ENCODE peak calls at places on chromosomes 3 and 15, in nine cellular contexts. L is heart right ventricle; N is HFF-Myc; I is OCI-LY7; E is ovary; T is neural crest cell; Q is CD4-positive, alpha-beta T cell; X is brain microvascular endothelial cell; M is astrocyte. G is an unnamed sample.

GRCh38 chr3:125213946-125214542 is 1.5 kb upstream of the SLC12A8 start:
- DNase-seq in N (peak), M (peak), X (peak), L (no peak), I (no peak), T (no peak), Q (no peak), E (no peak), G (no peak)

GRCh38 chr3:13508496-13508895 is 28.4 kb downstream of the HDAC11 start:
- DNase-seq in X (no peak), Q (no peak), N (no peak), M (no peak), E (no peak), L (no peak), T (no peak), I (no peak), G (no peak)

GRCh38 chr3:170606675-170607074 is 20.8 kb upstream of the SLC7A14 start:
- DNase-seq in M (no peak), L (no peak), T (no peak), X (no peak), N (no peak), Q (no peak), E (no peak), I (no peak), G (no peak)

GRCh38 chr15:70091649-70092461 is 5.9 kb downstream of the TLE3 start:
- DNase-seq in L (no peak), E (no peak), M (peak), N (no peak), T (no peak), I (no peak), Q (no peak), X (no peak), G (peak)

GRCh38 chr3:126051234-126051633 is 32.7 kb downstream of the SLC41A3 start:
- DNase-seq in X (no peak), Q (no peak), N (no peak), M (no peak), I (no peak), E (no peak), L (no peak), T (no peak), G (no peak)

GRCh38 chr3:126434264-126434590 is 39.5 kb downstream of the CFAP100 start:
- DNase-seq in M (no peak), Q (no peak), X (no peak), N (no peak), L (no peak), I (no peak), T (no peak), E (no peak), G (no peak)

GRCh38 chr3:43764012-43764411 is 73.3 kb downstream of the ABHD5 start:
- DNase-seq in T (no peak), L (no peak), N (no peak), E (no peak), X (no peak), Q (no peak), M (no peak), I (no peak), G (no peak)

GRCh38 chr3:143040264-143040879 is 39.0 kb downstream of the U2SURP start:
- DNase-seq in E (no peak), N (no peak), X (no peak), L (no peak), M (peak), T (no peak), I (peak), Q (no peak), G (no peak)

GRCh38 chr3:45178131-45179023 is 32.2 kb upstream of the CDCP1 start:
- DNase-seq in I (no peak), N (no peak), L (no peak), T (no peak), X (peak), M (peak), Q (no peak), E (no peak), G (no peak)

GRCh38 chr15:79090487-79091203 is at the start of gene RASGRF1:
- DNase-seq in T (no peak), L (no peak), M (no peak), I (no peak), X (no peak), E (no peak), Q (no peak), N (no peak), G (peak)

GRCh38 chr3:186021673-186022362 is 84.0 kb upstream of the TRA2B start:
- DNase-seq in I (no peak), T (no peak), E (no peak), M (peak), N (peak), L (no peak), Q (no peak), X (peak), G (no peak)

DNA sequence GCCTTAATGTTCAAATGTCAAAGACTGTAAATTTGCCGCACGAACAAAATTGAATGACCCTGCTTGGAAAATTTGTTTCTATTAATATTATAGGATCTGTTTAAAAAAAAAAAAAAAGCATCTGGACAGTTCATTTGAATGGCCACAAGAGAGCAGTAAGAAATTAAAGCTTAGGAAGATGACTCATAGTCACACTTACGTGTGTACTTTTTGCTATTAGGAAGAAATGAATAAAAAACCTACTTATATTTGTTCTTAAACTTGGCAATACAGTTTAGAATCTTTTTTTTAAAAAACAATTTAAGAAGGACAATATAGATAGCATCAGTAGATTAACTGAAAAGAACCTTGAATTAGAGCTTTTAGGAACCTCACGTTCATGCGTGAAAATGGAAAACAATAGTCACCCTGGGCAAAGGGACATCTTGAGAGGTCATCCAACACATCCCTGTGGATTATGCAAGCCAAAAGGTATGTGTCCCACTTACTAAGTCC is 621.8 kb downstream of the MECOM start:
- DNase-seq in M (peak), Q (no peak), X (peak), T (no peak), E (no peak), L (no peak), N (peak), I (no peak), G (no peak)
- TF ChIP-seq CTCF in M (peak), Q (no peak), X (peak), T (peak), E (no peak), L (peak), N (peak), I (peak), G (peak)

GRCh38 chr3:155494332-155494731 is 200.8 kb upstream of the STRIT1 start:
- DNase-seq in L (no peak), N (no peak), I (peak), T (no peak), M (no peak), Q (no peak), X (no peak), E (no peak), G (no peak)

GRCh38 chr3:155496206-155496605 is 202.7 kb upstream of the STRIT1 start:
- DNase-seq in X (no peak), I (no peak), E (no peak), T (no peak), N (no peak), Q (no peak), L (no peak), M (no peak), G (no peak)

GRCh38 chr3:155495387-155495786 is 201.9 kb upstream of the STRIT1 start:
- DNase-seq in L (no peak), Q (no peak), M (peak), X (peak), N (no peak), I (peak), T (no peak), E (no peak), G (no peak)

GRCh38 chr3:155492841-155493240 is 199.4 kb upstream of the STRIT1 start:
- DNase-seq in Q (no peak), N (no peak), M (no peak), T (no peak), X (no peak), I (no peak), E (no peak), L (no peak), G (no peak)

DNA sequence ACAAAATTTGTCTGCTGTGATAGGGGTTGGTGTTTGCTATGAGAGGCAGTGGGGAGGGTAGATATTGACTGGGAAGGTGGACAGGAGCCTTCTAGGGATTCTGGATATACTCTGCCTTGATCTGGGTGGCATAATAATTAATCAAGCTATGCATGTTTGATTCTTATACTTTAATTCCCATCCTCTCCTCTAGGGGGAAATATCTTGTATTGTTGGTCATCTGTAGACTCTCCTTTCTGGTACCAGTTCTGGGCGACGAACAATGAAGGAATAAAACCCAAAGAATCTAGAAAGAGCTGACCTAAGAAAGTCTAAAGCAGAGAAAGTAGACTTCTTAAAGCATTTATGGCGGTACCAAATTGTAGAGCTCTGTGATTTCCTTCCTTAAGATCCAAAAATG is 198.2 kb upstream of the STRIT1 start:
- DNase-seq in X (no peak), E (no peak), N (no peak), T (no peak), I (peak), M (no peak), Q (no peak), L (no peak), G (no peak)
- TF ChIP-seq CTCF in X (no peak), E (no peak), N (peak), T (peak), I (peak), M (peak), Q (no peak), L (no peak), G (peak)

GRCh38 chr15:60592386-60593339 is 113.7 kb upstream of the ICE2 start:
- DNase-seq in L (peak), T (peak), E (peak), M (peak), Q (peak), X (peak), I (peak), N (no peak), G (peak)
- TF ChIP-seq CTCF in L (no peak), T (peak), E (no peak), M (no peak), Q (no peak), X (peak), I (no peak), N (no peak), G (no peak)

GRCh38 chr3:129938140-129938930 is 36.2 kb upstream of the TRH start:
- DNase-seq in M (no peak), N (no peak), I (no peak), E (no peak), Q (no peak), X (no peak), T (no peak), L (no peak), G (no peak)
- TF ChIP-seq CTCF in M (no peak), N (peak), I (peak), E (no peak), Q (no peak), X (no peak), T (peak), L (no peak), G (peak)

DNA sequence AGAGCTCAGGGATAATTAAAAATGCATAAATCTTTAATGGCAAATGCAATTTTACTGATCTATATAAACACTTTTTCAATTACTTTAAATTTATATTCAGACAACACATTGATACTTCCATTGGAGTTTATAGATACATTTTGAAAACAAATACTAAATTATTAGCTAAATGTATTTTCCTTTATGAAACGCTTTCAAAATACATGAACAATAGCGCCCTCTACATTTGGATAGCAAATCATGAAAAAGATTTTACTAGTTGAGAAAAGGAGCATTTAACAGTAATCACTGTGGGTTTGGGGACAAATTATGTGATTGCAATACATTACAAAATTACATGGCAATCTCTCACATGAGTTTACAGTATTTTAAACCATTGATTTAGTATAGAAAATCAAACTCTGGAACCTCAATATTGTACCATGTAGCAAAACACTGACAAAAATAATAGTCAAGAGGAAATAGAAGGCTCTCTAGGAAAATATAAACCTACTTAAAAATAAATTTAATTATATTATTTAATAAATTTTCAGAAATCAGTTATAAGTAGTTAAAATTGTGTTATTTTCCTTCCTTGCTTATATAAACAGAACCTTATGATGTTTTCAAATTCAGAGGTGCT is 207.9 kb downstream of the ZIC1 start:
- DNase-seq in T (no peak), E (no peak), N (peak), I (peak), X (no peak), M (no peak), L (no peak), Q (no peak), G (no peak)
- TF ChIP-seq CTCF in T (peak), E (no peak), N (peak), I (peak), X (peak), M (peak), L (peak), Q (no peak), G (peak)

G was measured in glutamatergic neuron.